ENCODE peak calls at places on chromosomes 6 and 20, in six cellular contexts. H is astrocyte of the spinal cord, Z is kidney epithelial cell, L is PC-3, I is breast epithelium, C is brain microvascular endothelial cell. J is an unnamed sample.

GRCh38 chr6:43076093-43076927 is at the start of gene PTK7:
- DNase-seq in H (peak; percentile 72), Z (no peak), C (peak; percentile 20), I (peak; percentile 65), L (peak; percentile 51), J (no peak)

GRCh38 chr6:20652691-20653479 is 118.6 kb downstream of the CDKAL1 start:
- DNase-seq in C (peak; percentile 20), I (no peak), Z (peak; percentile 39), H (peak; percentile 35), L (peak; percentile 86), J (no peak)

GRCh38 chr20:7589164-7589563 is 351.1 kb downstream of the HAO1 start:
- DNase-seq in C (no peak), L (no peak), I (no peak), H (no peak), Z (no peak), J (no peak)

GRCh38 chr20:31341470-31341869 is 26.9 kb upstream of the DEFB118 start:
- DNase-seq in H (no peak), I (no peak), Z (no peak), L (no peak), C (no peak), J (no peak)

GRCh38 chr6:72654101-72654618 is 32.3 kb downstream of the KCNQ5 start:
- DNase-seq in Z (no peak), I (no peak), C (no peak), L (no peak), H (no peak), J (peak; percentile 46)

GRCh38 chr20:14838663-14839650 is 501.5 kb upstream of the FLRT3 start:
- DNase-seq in C (no peak), L (peak; percentile 91), H (peak; percentile 42), I (no peak), Z (no peak), J (peak; percentile 77)

GRCh38 chr20:51831891-51832675 is 29.8 kb upstream of the SALL4 start:
- DNase-seq in I (no peak), C (no peak), Z (no peak), H (no peak), L (no peak), J (no peak)

GRCh38 chr6:113731528-113731927 is 125.6 kb upstream of the MARCKS start:
- DNase-seq in I (no peak), Z (no peak), H (no peak), L (no peak), C (no peak), J (no peak)

GRCh38 chr20:1707588-1708449 is 50.2 kb upstream of the SIRPG start:
- DNase-seq in C (no peak), Z (no peak), H (no peak), L (no peak), I (no peak), J (no peak)

GRCh38 chr20:34452281-34452982 is 63.8 kb upstream of the DYNLRB1 start:
- DNase-seq in H (no peak), I (no peak), C (no peak), Z (no peak), L (no peak), J (no peak)

GRCh38 chr6:5096482-5096881 is 11.3 kb downstream of the PPP1R3G start:
- DNase-seq in I (no peak), H (no peak), Z (no peak), C (no peak), L (no peak), J (peak; percentile 23)

GRCh38 chr6:136927313-136927712 is 5.2 kb downstream of the SLC35D3 start:
- DNase-seq in L (peak; percentile 6), I (no peak), C (peak; percentile 12), H (no peak), Z (no peak), J (peak; percentile 46)
- TF ChIP-seq CTCF in L (peak; percentile 28), I (no peak), C (peak; percentile 70), H (peak; percentile 40), Z (peak; percentile 26), J (peak; percentile 47)

GRCh38 chr6:37554480-37554819 is 54.8 kb upstream of the CCDC167 start:
- DNase-seq in H (peak; percentile 61), L (peak; percentile 75), Z (peak; percentile 52), C (peak; percentile 26), I (no peak), J (peak; percentile 50)
- H3K4me3 ChIP-seq in H (no peak overlapping the region), L (peak overlapping the region; percentile 45), Z (no peak overlapping the region), C (no peak overlapping the region), I (no peak overlapping the region), J (peak overlapping the region; percentile 67)

GRCh38 chr6:104284872-104285271 is 574.8 kb downstream of the HACE1 start:
- DNase-seq in H (no peak), C (no peak), L (no peak), Z (no peak), I (no peak), J (no peak)

GRCh38 chr6:104286641-104287040 is 573.1 kb downstream of the HACE1 start:
- DNase-seq in C (no peak), Z (no peak), I (no peak), H (no peak), L (no peak), J (no peak)

GRCh38 chr6:104281370-104281769 is 578.3 kb downstream of the HACE1 start:
- DNase-seq in L (peak; percentile 5), Z (no peak), C (no peak), I (no peak), H (no peak), J (peak; percentile 16)
- TF ChIP-seq CTCF in L (peak; percentile 28), Z (no peak), C (no peak), I (no peak), H (no peak), J (peak; percentile 14)

DNA sequence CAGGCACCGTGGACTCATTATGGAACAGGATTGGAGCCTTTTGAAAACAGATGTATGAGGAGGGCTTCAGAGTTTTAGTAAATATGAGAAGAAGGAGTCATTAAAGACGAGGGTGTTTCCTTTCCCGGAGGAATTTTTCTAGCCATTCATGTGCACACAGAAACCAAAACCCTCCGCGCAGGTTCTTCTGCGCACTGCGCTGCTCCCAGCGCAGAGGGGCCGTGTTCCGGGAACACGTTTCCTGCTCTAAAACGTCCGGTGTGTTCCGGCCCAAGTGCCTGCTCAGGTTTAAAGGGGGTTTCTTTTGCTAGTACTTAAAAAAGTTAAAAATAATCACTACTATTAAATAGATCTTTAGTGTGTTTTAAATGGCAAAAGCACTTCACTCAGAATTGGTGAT is 11.6 kb downstream of the GPR31 start:
- DNase-seq in C (no peak), I (no peak), Z (no peak), H (no peak), L (no peak), J (peak; percentile 61)
- H3K4me3 ChIP-seq in C (no peak overlapping the region), I (no peak overlapping the region), Z (no peak overlapping the region), H (no peak overlapping the region), L (no peak overlapping the region), J (peak overlapping the region; percentile 11)